ENCODE peak calls at places on chromosomes 16 and 17, in five cellular contexts. V, J, X, S and O are unnamed samples. For H3K9me3, the result is how much of the 10 kb centered on the place peaks cover.

GRCh38 chr16:67648088-67648763 is 3.3 kb downstream of the CARMIL2 start:
- DNase-seq in V (no peak), J (peak), X (no peak), S (no peak), O (no peak)

GRCh38 chr16:67235816-67236547 is 9.1 kb downstream of the TMEM208 start:
- DNase-seq in V (no peak), J (no peak), X (no peak), S (no peak), O (no peak)

GRCh38 chr17:62807812-62808575 is at the start of gene MARCHF10:
- DNase-seq in V (peak), J (peak), X (no peak), S (peak), O (no peak)

GRCh38 chr16:5231246-5231759 is 133.7 kb upstream of the EEF2KMT start:
- DNase-seq in V (no peak), J (no peak), X (no peak), S (no peak), O (no peak)

GRCh38 chr16:23367564-23367963 is 65.5 kb downstream of the SCNN1B start:
- DNase-seq in V (no peak), J (no peak), X (no peak), S (no peak), O (no peak)

GRCh38 chr17:58334661-58335060 is 6.1 kb upstream of the TSPOAP1 start:
- DNase-seq in V (no peak), J (peak), X (no peak), S (no peak), O (no peak)

GRCh38 chr17:58947411-58948208 is 159.1 kb downstream of the TRIM37 start:
- DNase-seq in V (no peak), J (no peak), X (no peak), S (no peak), O (no peak)

GRCh38 chr16:57627184-57627871 is 1.1 kb upstream of the ADGRG1 start:
- DNase-seq in V (peak), J (no peak), X (no peak), S (no peak), O (no peak)

GRCh38 chr17:77963441-77963840 is 4.9 kb downstream of the TNRC6C start:
- DNase-seq in V (peak), J (no peak), X (no peak), S (peak), O (peak)

GRCh38 chr17:34622862-34623261 is 43.5 kb downstream of the TMEM132E start:
- DNase-seq in V (no peak), J (no peak), X (no peak), S (no peak), O (no peak)

GRCh38 chr17:38559025-38559879 is 46.5 kb downstream of the SRCIN1 start:
- DNase-seq in V (peak), J (peak), X (peak), S (peak), O (peak)

GRCh38 chr17:74554909-74555308 is 9.0 kb upstream of the CD300C start:
- DNase-seq in V (no peak), J (no peak), X (no peak), S (no peak), O (no peak)

GRCh38 chr17:29138184-29138955 is 41.8 kb downstream of the MYO18A start:
- DNase-seq in V (no peak), J (no peak), X (no peak), S (no peak), O (no peak)

GRCh38 chr17:12806630-12807029 is 17.3 kb downstream of the ARHGAP44 start:
- DNase-seq in V (no peak), J (no peak), X (no peak), S (no peak), O (no peak)

GRCh38 chr16:57700801-57701551 is 6.4 kb downstream of the DRC7 start:
- DNase-seq in V (peak), J (no peak), X (no peak), S (peak), O (no peak)

GRCh38 chr17:49597438-49597837 is 21.8 kb downstream of the NXPH3 start:
- DNase-seq in V (no peak), J (no peak), X (no peak), S (no peak), O (no peak)

GRCh38 chr17:11176549-11176948 is 64.5 kb upstream of the SHISA6 start:
- DNase-seq in V (no peak), J (no peak), X (no peak), S (no peak), O (no peak)

GRCh38 chr16:34078697-34079096 is 619.3 kb downstream of the TP53TG3F start:
- DNase-seq in V (no peak), J (no peak), X (no peak), S (no peak), O (no peak)
- H3K9me3 ChIP-seq in V (half or more), J (half or more), X (under half), S (under half), O (under half)

GRCh38 chr16:35908152-35908551 is 2448.7 kb downstream of the TP53TG3F start:
- DNase-seq in V (no peak), J (no peak), X (no peak), S (no peak), O (no peak)
- H3K9me3 ChIP-seq in V (under half), J (under half), X (half or more), S (under half), O (under half)

DNA sequence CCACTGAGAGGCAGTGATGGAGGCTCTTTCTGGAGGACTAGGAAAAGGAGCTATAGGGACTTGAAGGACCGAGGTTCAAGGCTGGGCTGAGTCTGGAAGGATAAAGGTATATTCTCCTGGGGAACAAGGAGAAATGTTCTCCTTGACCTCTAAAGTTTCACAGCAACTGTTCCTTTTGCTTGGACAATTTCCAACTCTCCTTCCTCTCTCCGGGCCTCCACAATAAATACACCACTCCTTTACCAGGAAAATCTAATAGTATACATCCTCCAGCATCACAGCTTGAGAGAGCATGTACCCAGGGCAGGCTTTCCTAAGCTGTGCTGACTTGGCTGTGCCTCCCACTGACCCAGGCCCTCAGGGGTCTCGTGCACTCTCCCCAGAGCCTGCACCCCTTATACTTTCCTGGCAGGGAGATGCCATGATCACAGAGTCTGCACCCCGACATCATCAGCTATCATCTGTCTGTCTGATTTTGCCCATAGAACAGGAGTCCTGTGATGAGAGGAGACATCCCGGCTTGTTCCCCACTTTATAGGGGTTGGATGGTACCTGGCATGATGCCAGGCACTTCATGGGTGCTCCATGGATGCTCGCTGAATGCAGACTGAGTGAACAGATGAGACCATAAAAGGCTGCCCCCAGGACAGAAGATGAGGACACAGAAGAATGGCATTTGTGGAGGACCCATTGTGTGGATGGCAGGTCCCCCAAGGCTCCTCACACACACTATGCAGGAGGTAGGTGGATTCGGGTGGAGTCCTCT is 582.6 kb upstream of the CDH5 start:
- DNase-seq in V (no peak), J (no peak), X (no peak), S (no peak), O (no peak)
- H3K9me3 ChIP-seq in V (under half), J (under half), X (under half), S (under half), O (under half)

GRCh38 chr17:82948957-82949356 is 109.1 kb upstream of the ZNF750 start:
- DNase-seq in V (no peak), J (peak), X (no peak), S (no peak), O (no peak)

GRCh38 chr17:82946081-82946480 is 106.3 kb upstream of the ZNF750 start:
- DNase-seq in V (no peak), J (no peak), X (no peak), S (no peak), O (no peak)

GRCh38 chr17:82948081-82948511 is 108.3 kb upstream of the ZNF750 start:
- DNase-seq in V (no peak), J (peak), X (no peak), S (no peak), O (no peak)

GRCh38 chr17:82949361-82949760 is 109.5 kb upstream of the ZNF750 start:
- DNase-seq in V (no peak), J (peak), X (no peak), S (no peak), O (no peak)

DNA sequence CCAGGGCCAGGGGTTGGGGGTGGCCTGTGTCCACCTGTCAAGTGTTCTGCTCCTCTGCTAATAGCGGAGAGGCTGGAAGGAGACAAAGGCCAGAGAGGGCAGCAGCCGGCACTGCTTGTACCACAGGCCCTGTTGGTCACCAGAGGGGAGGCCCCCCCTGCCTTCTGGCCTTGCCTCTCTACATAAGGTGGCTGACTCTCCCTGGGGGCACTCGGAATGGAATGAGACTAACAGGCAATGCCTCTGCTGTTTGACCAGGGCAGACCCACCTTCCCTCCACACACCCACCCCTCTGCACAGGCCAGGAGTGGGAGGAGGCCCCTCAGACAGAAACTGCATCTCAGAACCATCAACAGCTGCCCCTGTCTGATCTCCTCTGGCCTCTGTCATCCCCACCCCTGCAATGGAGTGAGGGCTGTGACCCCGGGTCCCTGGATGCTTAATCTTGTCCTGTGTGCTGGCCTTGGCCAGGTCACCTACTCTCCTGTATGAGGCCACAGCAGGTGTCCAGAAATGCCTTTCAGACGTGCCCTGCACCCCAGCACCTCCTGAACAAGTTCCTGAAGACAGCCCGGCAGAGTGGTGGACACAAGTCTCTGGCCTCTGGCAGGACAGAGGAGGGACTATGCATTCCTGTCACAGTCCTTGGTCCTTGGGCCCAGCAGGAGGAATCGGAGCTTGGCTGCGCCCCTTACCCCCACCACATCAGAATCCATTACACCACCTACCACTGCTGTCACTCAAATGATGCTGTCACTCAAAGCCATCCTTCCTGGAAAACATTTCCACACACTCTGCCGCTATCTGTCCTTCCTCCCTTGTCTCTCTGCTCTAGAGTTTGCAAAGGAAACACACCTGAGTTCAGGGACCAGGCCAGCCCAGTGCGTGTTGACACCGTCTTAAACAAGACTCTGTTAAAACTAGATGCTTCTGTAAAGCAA is 107.5 kb upstream of the ZNF750 start:
- DNase-seq in V (no peak), J (peak), X (no peak), S (no peak), O (no peak)
- H3K9me3 ChIP-seq in V (under half), J (under half), X (half or more), S (under half), O (under half)

GRCh38 chr16:51762081-51762995 is 611.3 kb upstream of the SALL1 start:
- DNase-seq in V (peak), J (peak), X (peak), S (peak), O (peak)

GRCh38 chr16:51763072-51763658 is 612.1 kb upstream of the SALL1 start:
- DNase-seq in V (peak), J (no peak), X (no peak), S (peak), O (no peak)

GRCh38 chr16:51773051-51773450 is 622.0 kb upstream of the SALL1 start:
- DNase-seq in V (no peak), J (no peak), X (no peak), S (no peak), O (no peak)

GRCh38 chr16:51766739-51767138 is 615.7 kb upstream of the SALL1 start:
- DNase-seq in V (no peak), J (no peak), X (no peak), S (no peak), O (no peak)

GRCh38 chr16:51767564-51767963 is 616.5 kb upstream of the SALL1 start:
- DNase-seq in V (no peak), J (no peak), X (no peak), S (no peak), O (no peak)
- H3K9me3 ChIP-seq in V (under half), J (under half), X (under half), S (under half), O (under half)

DNA sequence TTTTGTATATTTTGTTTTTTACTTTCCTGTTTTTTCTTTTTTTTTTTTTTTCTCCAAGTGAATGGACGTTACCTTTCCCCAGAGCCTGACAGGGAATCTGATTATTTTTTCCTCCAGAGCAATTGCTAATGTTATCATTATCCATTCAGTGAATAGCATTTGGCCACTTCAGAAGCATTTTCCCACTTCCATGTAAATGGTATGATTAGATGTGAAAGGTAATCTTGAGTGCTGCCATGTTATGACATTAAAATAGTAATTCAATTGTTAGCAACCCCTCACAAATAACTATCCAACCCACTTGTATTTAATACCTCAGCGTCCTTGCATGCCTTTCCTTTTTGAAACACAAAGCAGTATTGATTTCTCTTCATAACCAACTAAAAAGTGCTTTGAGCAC is 1243.8 kb downstream of the CDH8 start:
- DNase-seq in V (no peak), J (no peak), X (no peak), S (no peak), O (no peak)
- H3K9me3 ChIP-seq in V (under half), J (under half), X (under half), S (under half), O (under half)